ENCODE peak calls at places on chromosomes 11 and 22, in seven cellular contexts. One of them, this sample, is unnamed.

GRCh38 chr11:120272303-120272702 is 32.4 kb downstream of the POU2F3 start:
- DNase-seq in nephron progenitor cell: no peak
- DNase-seq in GM10248: no peak
- DNase-seq in A549: no peak
- DNase-seq in coronary artery: no peak
- DNase-seq in fibroblast of lung: peak
- DNase-seq in cardiac fibroblast: peak
- DNase-seq in this sample: peak

GRCh38 chr11:104668797-104669463 is 229.3 kb downstream of the CASP12 start:
- DNase-seq in nephron progenitor cell: no peak
- DNase-seq in coronary artery: no peak
- DNase-seq in A549: no peak
- DNase-seq in GM10248: no peak
- DNase-seq in fibroblast of lung: peak
- DNase-seq in cardiac fibroblast: peak
- DNase-seq in this sample: peak

GRCh38 chr11:4606231-4607015 is 1.6 kb downstream of the TRIM68 start:
- DNase-seq in coronary artery: no peak
- DNase-seq in GM10248: no peak
- DNase-seq in A549: no peak
- DNase-seq in fibroblast of lung: peak
- DNase-seq in nephron progenitor cell: no peak
- DNase-seq in cardiac fibroblast: peak
- DNase-seq in this sample: peak

GRCh38 chr11:61061081-61061826 is 41.0 kb upstream of the CD5 start:
- DNase-seq in A549: no peak
- DNase-seq in GM10248: peak
- DNase-seq in nephron progenitor cell: no peak
- DNase-seq in cardiac fibroblast: peak
- DNase-seq in fibroblast of lung: peak
- DNase-seq in coronary artery: peak
- DNase-seq in this sample: peak

GRCh38 chr22:30178180-30179126 is 68.1 kb downstream of the LIF start:
- DNase-seq in GM10248: no peak
- DNase-seq in cardiac fibroblast: no peak
- DNase-seq in fibroblast of lung: no peak
- DNase-seq in coronary artery: no peak
- DNase-seq in A549: no peak
- DNase-seq in nephron progenitor cell: no peak
- DNase-seq in this sample: peak

GRCh38 chr11:74018331-74019005 is 9.6 kb upstream of the UCP3 start:
- DNase-seq in nephron progenitor cell: no peak
- DNase-seq in A549: no peak
- DNase-seq in coronary artery: peak
- DNase-seq in GM10248: no peak
- DNase-seq in cardiac fibroblast: peak
- DNase-seq in fibroblast of lung: peak
- DNase-seq in this sample: peak

GRCh38 chr11:104541706-104542105 is 356.6 kb downstream of the CASP12 start:
- DNase-seq in cardiac fibroblast: no peak
- DNase-seq in A549: no peak
- DNase-seq in nephron progenitor cell: no peak
- DNase-seq in coronary artery: no peak
- DNase-seq in GM10248: no peak
- DNase-seq in fibroblast of lung: no peak
- DNase-seq in this sample: no peak

GRCh38 chr22:43272301-43272700 is 70.9 kb downstream of the SCUBE1 start:
- DNase-seq in coronary artery: no peak
- DNase-seq in cardiac fibroblast: no peak
- DNase-seq in A549: no peak
- DNase-seq in fibroblast of lung: no peak
- DNase-seq in GM10248: no peak
- DNase-seq in nephron progenitor cell: no peak
- DNase-seq in this sample: no peak

GRCh38 chr22:19179472-19180048 is 1.0 kb upstream of the SLC25A1 start:
- DNase-seq in fibroblast of lung: peak
- DNase-seq in cardiac fibroblast: peak
- DNase-seq in nephron progenitor cell: peak
- DNase-seq in A549: peak
- DNase-seq in GM10248: peak
- DNase-seq in coronary artery: peak
- DNase-seq in this sample: peak

GRCh38 chr11:114271316-114271715 is 24.9 kb upstream of the NNMT start:
- DNase-seq in nephron progenitor cell: no peak
- DNase-seq in A549: no peak
- DNase-seq in GM10248: no peak
- DNase-seq in fibroblast of lung: no peak
- DNase-seq in coronary artery: peak
- DNase-seq in cardiac fibroblast: no peak
- DNase-seq in this sample: no peak

DNA sequence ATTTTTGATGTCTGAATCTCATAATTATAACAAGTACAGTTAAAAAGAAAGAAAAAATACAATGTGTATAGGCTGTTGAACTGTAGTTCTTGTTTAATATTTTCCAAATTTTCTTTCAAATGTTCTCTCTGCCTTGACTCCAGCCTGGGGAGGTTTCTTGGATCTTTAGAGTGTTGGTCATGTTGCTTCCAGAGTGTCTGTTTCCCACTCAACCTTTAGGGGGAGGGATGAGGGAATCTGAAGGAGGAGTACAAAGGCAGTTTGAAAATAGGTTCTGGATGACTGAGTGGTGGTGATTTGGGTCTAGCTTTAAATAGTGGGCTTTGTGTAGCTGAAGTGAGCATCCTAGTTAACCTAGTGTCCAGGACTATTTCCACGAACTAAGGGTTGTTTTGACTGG is 2.0 kb downstream of the CTNND1 start:
- DNase-seq in GM10248: no peak
- DNase-seq in A549: peak
- DNase-seq in fibroblast of lung: peak
- DNase-seq in cardiac fibroblast: peak
- DNase-seq in nephron progenitor cell: no peak
- DNase-seq in coronary artery: no peak
- DNase-seq in this sample: peak
- TF ChIP-seq CTCF in GM10248: no peak
- TF ChIP-seq CTCF in A549: peak
- TF ChIP-seq CTCF in fibroblast of lung: peak
- TF ChIP-seq CTCF in cardiac fibroblast: peak
- TF ChIP-seq CTCF in nephron progenitor cell: no peak
- TF ChIP-seq CTCF in coronary artery: no peak
- TF ChIP-seq CTCF in this sample: peak

DNA sequence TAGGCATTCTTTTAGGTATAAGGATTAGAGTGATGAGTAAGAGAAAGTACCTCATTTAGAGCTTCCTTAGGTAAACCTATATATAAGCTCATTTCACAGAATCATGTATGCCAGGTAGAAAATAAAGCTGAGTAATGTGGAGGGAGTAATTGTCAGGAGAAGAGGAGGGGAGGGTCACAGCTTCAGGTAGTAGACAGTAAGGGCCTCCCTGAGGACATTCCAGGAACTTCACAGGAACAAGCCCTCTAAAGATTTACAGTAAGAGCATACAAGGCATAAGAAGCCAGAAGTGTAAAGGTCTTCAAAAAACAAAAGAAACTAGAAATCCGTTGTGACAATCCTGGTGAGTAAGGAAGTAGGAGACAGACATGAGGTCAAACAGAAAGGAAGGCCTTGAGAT is 57.6 kb downstream of the USP47 start:
- DNase-seq in coronary artery: no peak
- DNase-seq in A549: no peak
- DNase-seq in GM10248: no peak
- DNase-seq in nephron progenitor cell: no peak
- DNase-seq in fibroblast of lung: no peak
- DNase-seq in cardiac fibroblast: no peak
- DNase-seq in this sample: no peak
- TF ChIP-seq CTCF in coronary artery: no peak
- TF ChIP-seq CTCF in A549: no peak
- TF ChIP-seq CTCF in GM10248: no peak
- TF ChIP-seq CTCF in nephron progenitor cell: no peak
- TF ChIP-seq CTCF in fibroblast of lung: no peak
- TF ChIP-seq CTCF in cardiac fibroblast: no peak
- TF ChIP-seq CTCF in this sample: no peak

GRCh38 chr22:46297151-46297819 is 615 bp downstream of the GTSE1 start:
- DNase-seq in cardiac fibroblast: peak
- DNase-seq in fibroblast of lung: peak
- DNase-seq in A549: no peak
- DNase-seq in coronary artery: no peak
- DNase-seq in GM10248: no peak
- DNase-seq in nephron progenitor cell: peak
- DNase-seq in this sample: peak

GRCh38 chr22:46299101-46299500 is 2.4 kb downstream of the GTSE1 start:
- DNase-seq in GM10248: no peak
- DNase-seq in nephron progenitor cell: no peak
- DNase-seq in A549: no peak
- DNase-seq in coronary artery: no peak
- DNase-seq in fibroblast of lung: no peak
- DNase-seq in cardiac fibroblast: no peak
- DNase-seq in this sample: no peak

GRCh38 chr22:46295277-46295971 is 1.2 kb upstream of the GTSE1 start:
- DNase-seq in fibroblast of lung: no peak
- DNase-seq in coronary artery: no peak
- DNase-seq in cardiac fibroblast: no peak
- DNase-seq in GM10248: no peak
- DNase-seq in nephron progenitor cell: no peak
- DNase-seq in A549: no peak
- DNase-seq in this sample: no peak

GRCh38 chr22:46294784-46295183 is 1.9 kb upstream of the GTSE1 start:
- DNase-seq in cardiac fibroblast: no peak
- DNase-seq in A549: no peak
- DNase-seq in fibroblast of lung: no peak
- DNase-seq in coronary artery: no peak
- DNase-seq in GM10248: no peak
- DNase-seq in nephron progenitor cell: no peak
- DNase-seq in this sample: no peak

DNA sequence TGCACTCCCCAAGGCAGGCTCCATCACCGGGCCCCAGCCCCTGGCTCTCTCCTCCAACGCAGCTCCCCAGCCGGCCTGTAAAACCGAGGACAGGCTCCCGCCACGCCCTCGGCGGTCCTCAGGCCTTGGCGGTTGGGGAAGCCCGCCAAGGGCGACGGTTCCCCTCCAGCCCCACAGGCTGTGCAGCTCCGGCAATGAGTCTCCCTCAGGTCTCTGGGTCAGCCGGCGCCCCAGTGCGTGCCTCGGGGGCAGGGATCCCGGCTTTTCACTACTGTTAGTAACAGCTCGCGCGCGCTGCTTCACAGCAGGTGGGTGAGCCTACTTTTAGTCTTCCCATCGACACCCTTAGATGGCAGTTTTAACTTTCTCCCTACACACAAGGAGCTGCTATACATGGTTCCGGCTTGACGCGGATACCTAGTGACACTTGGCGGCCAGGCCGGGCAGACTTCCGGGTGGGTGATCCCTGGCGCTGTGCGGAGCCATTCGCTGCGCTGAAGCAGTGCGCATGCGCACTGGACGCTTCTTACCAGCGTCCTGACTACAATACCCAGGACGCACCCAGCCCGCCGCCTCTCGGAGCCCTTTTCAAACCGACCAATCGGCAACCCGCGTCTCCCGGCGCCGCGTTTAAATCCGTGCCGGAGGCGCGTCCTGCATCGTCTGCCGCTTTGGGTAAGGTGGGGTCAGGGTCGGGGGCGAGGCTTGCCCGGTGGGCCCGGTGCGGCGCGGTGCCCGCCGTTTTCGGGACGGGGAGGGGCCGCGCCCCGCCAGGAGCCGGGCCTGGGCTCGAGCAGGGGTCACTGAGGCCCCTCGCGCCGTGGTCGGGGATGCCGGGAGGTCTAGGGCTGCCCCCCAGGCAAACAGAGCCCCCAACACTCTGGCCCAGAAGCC is at the start of gene GTSE1:
- DNase-seq in A549: peak
- DNase-seq in cardiac fibroblast: peak
- DNase-seq in nephron progenitor cell: peak
- DNase-seq in coronary artery: peak
- DNase-seq in fibroblast of lung: peak
- DNase-seq in GM10248: peak
- DNase-seq in this sample: peak
- TF ChIP-seq CTCF in A549: no peak
- TF ChIP-seq CTCF in cardiac fibroblast: no peak
- TF ChIP-seq CTCF in nephron progenitor cell: no peak
- TF ChIP-seq CTCF in coronary artery: no peak
- TF ChIP-seq CTCF in fibroblast of lung: no peak
- TF ChIP-seq CTCF in GM10248: peak
- TF ChIP-seq CTCF in this sample: no peak

GRCh38 chr22:24516301-24516737 is 21.2 kb downstream of the UPB1 start:
- DNase-seq in A549: peak
- DNase-seq in cardiac fibroblast: peak
- DNase-seq in GM10248: peak
- DNase-seq in coronary artery: no peak
- DNase-seq in fibroblast of lung: peak
- DNase-seq in nephron progenitor cell: no peak
- DNase-seq in this sample: peak
- TF ChIP-seq CTCF in A549: no peak
- TF ChIP-seq CTCF in cardiac fibroblast: peak
- TF ChIP-seq CTCF in GM10248: no peak
- TF ChIP-seq CTCF in coronary artery: no peak
- TF ChIP-seq CTCF in fibroblast of lung: peak
- TF ChIP-seq CTCF in nephron progenitor cell: no peak
- TF ChIP-seq CTCF in this sample: peak

DNA sequence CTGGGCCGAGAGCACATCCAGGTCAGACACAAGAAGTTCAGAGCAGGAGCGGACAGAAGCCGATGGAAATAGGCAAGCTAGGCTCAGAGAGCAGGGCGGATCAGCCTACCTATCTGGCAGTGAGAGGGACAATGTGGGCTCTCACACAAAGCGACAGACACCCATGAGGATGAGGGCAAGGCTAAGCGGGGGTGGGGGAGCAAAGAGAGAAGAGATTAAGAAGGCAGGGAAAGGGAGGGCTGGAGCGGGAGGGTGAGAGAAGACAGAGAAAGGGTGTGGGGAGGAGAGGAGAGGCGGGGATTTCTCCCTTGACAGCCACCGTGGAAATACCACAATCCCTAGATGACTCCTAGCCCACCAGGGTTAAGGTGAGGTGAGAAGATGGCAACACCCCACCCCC is 57.9 kb downstream of the BUD13 start:
- DNase-seq in cardiac fibroblast: no peak
- DNase-seq in GM10248: no peak
- DNase-seq in A549: no peak
- DNase-seq in coronary artery: no peak
- DNase-seq in fibroblast of lung: no peak
- DNase-seq in nephron progenitor cell: no peak
- DNase-seq in this sample: no peak
- TF ChIP-seq CTCF in cardiac fibroblast: no peak
- TF ChIP-seq CTCF in GM10248: no peak
- TF ChIP-seq CTCF in A549: no peak
- TF ChIP-seq CTCF in coronary artery: no peak
- TF ChIP-seq CTCF in fibroblast of lung: no peak
- TF ChIP-seq CTCF in nephron progenitor cell: no peak
- TF ChIP-seq CTCF in this sample: no peak